ENCODE peak calls at places on chromosomes 7 and 10, in seven cellular contexts. T is upper lobe of right lung, K is BJ, E is WTC11, S is cardiac fibroblast, J is WERI-Rb-1, A is GM23338. W is an unnamed sample.

GRCh38 chr10:109386921-109387320 is 536.4 kb downstream of the XPNPEP1 start:
- DNase-seq in T (no peak), K (no peak), E (no peak), S (no peak), J (no peak), A (no peak), W (no peak)

GRCh38 chr7:157250605-157251228 is 86.1 kb upstream of the DNAJB6 start:
- DNase-seq in T (no peak), K (no peak), E (peak), S (peak), J (peak), A (peak), W (peak)

GRCh38 chr7:110130669-110131068 is 960.3 kb upstream of the LRRN3 start:
- DNase-seq in T (no peak), K (no peak), E (no peak), S (peak), J (no peak), A (no peak), W (no peak)

GRCh38 chr7:117839507-117839906 is 33.7 kb downstream of the CTTNBP2 start:
- DNase-seq in T (no peak), K (no peak), E (no peak), S (no peak), J (no peak), A (no peak), W (no peak)

GRCh38 chr10:44065788-44066075 is 319.2 kb downstream of the CXCL12 start:
- DNase-seq in T (no peak), K (no peak), E (no peak), S (no peak), J (no peak), A (no peak), W (no peak)

GRCh38 chr10:87705339-87705738 is 45.7 kb downstream of the PAPSS2 start:
- DNase-seq in T (no peak), K (peak), E (no peak), S (peak), J (no peak), A (no peak), W (peak)

GRCh38 chr10:77160679-77161078 is 476.9 kb downstream of the KCNMA1 start:
- DNase-seq in T (no peak), K (peak), E (no peak), S (peak), J (no peak), A (no peak), W (peak)

GRCh38 chr10:61705022-61705675 is 42.4 kb downstream of the CABCOCO1 start:
- DNase-seq in T (no peak), K (no peak), E (no peak), S (no peak), J (no peak), A (no peak), W (no peak)

GRCh38 chr10:50605280-50606270 is 18.2 kb downstream of the SGMS1 start:
- DNase-seq in T (no peak), K (peak), E (no peak), S (peak), J (no peak), A (no peak), W (peak)

GRCh38 chr7:100681491-100682227 is 8.1 kb downstream of the GNB2 start:
- DNase-seq in T (no peak), K (no peak), E (no peak), S (no peak), J (no peak), A (no peak), W (no peak)

GRCh38 chr7:123494193-123494796 is 40.1 kb downstream of the IQUB start:
- DNase-seq in T (no peak), K (no peak), E (no peak), S (peak), J (no peak), A (peak), W (peak)

GRCh38 chr10:49318751-49319150 is 19.8 kb downstream of the C10orf71 start:
- DNase-seq in T (no peak), K (no peak), E (no peak), S (no peak), J (no peak), A (no peak), W (no peak)

GRCh38 chr7:156998988-156999610 is 11.4 kb downstream of the MNX1 start:
- DNase-seq in T (no peak), K (no peak), E (no peak), S (no peak), J (peak), A (peak), W (no peak)

DNA sequence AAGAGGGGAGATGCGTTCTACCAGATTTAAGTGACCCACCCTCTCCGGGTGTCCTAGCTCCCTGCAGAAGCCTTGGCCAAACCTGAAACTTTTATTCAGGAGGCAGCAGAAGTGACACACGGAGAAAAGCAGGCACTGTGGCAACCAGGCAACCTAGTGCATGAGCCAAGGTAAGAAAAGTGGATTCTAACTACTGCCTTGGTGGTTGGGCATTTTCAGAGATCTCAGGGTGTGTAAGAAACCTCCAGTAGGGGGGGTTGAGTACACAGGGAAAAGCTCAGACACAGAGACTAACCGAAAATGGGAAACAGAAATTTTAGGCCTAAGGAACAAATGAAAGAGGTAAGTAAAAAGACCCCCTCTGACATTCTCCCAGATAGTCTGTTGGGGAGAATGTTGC is 645.7 kb downstream of the ANKRD7 start:
- DNase-seq in T (no peak), K (no peak), E (no peak), S (no peak), J (peak), A (peak), W (peak)
- TF ChIP-seq CTCF in T (peak), K (no peak), E (peak), S (peak), J (peak), A (peak), W (peak)

GRCh38 chr7:49320083-49320482 is 395.7 kb downstream of the CDC14C start:
- DNase-seq in T (no peak), K (no peak), E (no peak), S (no peak), J (no peak), A (no peak), W (no peak)

GRCh38 chr7:49322476-49322875 is 398.1 kb downstream of the CDC14C start:
- DNase-seq in T (no peak), K (no peak), E (no peak), S (no peak), J (no peak), A (no peak), W (no peak)

GRCh38 chr7:49327155-49327554 is 402.8 kb downstream of the CDC14C start:
- DNase-seq in T (no peak), K (no peak), E (no peak), S (no peak), J (no peak), A (peak), W (no peak)

DNA sequence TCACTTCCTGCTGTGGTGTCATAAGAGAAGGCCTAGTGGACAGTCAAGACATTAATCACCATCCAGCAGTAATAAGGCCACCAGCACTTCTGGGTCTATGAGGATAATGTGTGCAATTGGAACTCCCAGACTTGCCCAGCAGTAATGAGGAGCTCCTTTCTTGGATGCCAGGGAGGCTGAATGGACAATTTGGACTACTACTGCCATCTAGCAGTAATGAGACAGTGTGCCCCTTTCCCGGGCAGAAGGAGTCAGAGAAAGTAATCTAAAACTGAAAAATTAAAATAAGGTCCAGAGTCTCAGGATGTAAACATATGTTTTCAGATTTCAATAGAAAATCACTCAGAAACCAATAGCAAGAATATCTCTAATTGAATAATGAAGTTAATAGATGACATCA is 400.4 kb downstream of the CDC14C start:
- DNase-seq in T (no peak), K (no peak), E (no peak), S (no peak), J (peak), A (peak), W (peak)
- TF ChIP-seq CTCF in T (no peak), K (no peak), E (no peak), S (no peak), J (peak), A (peak), W (peak)

DNA sequence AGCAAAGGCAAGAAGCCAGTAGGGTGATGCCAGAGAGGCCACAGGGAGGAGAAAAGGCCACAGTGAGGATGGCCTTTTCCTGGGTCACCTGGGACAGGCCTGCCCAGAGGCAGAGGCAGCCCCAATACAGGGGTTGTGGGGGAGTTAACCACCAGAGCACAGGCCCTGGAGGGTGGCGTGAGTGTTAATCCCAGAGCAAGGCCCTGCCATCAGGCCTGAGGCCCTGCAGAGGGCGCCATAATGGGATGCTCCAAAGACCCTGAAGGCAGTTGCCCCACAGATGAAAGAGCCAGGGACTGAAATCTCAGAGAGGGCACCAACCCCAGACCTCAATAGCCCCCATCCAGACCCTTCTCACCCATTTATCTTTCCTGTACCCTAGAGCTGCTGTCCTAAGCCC is 23.9 kb downstream of the SLC13A4 start:
- DNase-seq in T (no peak), K (no peak), E (peak), S (no peak), J (no peak), A (peak), W (no peak)
- TF ChIP-seq CTCF in T (no peak), K (peak), E (peak), S (peak), J (peak), A (peak), W (peak)

GRCh38 chr7:95190515-95190914 is 133.8 kb downstream of the PON1 start:
- DNase-seq in T (no peak), K (no peak), E (peak), S (peak), J (no peak), A (peak), W (no peak)
- TF ChIP-seq CTCF in T (no peak), K (peak), E (no peak), S (peak), J (no peak), A (peak), W (no peak)

DNA sequence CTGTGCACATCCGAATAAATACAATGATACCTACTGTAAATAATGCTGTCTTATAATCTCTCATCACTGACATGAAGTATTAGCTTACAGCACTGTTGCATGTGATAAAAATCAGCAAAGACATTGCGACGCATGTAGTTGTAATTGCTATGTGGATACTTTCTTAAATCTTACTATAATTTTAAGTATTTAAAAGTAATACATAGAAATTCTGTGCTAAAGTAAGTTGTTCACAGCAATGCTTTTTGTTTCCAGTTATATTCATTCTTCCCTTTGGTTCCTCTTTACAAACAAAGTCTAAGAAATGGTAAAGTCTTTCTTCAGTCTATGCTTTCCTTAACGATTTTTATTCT is 113.7 kb upstream of the DGKB start:
- DNase-seq in T (no peak), K (no peak), E (no peak), S (no peak), J (no peak), A (no peak), W (no peak)
- TF ChIP-seq CTCF in T (no peak), K (no peak), E (no peak), S (no peak), J (no peak), A (no peak), W (no peak)

DNA sequence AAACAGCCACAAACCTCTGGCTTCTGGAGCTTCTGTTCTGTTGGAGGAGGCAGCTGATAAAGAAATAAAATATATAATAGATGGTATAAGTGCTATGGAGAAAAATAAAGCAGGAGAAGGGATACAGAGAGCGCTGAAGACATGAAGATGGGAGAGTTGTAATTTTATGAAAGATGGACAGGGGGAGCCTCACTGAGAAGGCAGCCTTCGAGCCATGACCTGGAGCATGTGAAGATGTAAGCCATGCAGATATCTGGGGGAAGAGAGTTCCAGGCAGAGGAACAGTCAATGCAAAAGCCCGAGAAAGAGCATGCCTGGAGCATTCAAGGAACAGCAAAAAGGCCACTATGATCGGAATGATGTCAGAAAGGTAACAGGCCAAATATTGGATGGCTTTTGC is 187.5 kb downstream of the KIAA1217 start:
- DNase-seq in T (no peak), K (no peak), E (no peak), S (peak), J (no peak), A (peak), W (peak)
- TF ChIP-seq CTCF in T (no peak), K (peak), E (no peak), S (peak), J (no peak), A (peak), W (no peak)

GRCh38 chr10:114876602-114877300 is 55.2 kb downstream of the FHIP2A start:
- DNase-seq in T (peak), K (no peak), E (peak), S (peak), J (peak), A (peak), W (peak)

GRCh38 chr10:114877301-114877644 is 55.7 kb downstream of the FHIP2A start:
- DNase-seq in T (no peak), K (no peak), E (no peak), S (no peak), J (no peak), A (no peak), W (no peak)

GRCh38 chr10:114876169-114876568 is 54.6 kb downstream of the FHIP2A start:
- DNase-seq in T (no peak), K (no peak), E (no peak), S (peak), J (no peak), A (peak), W (peak)

GRCh38 chr10:114872519-114873087 is 51.0 kb downstream of the FHIP2A start:
- DNase-seq in T (no peak), K (no peak), E (no peak), S (no peak), J (no peak), A (no peak), W (no peak)

DNA sequence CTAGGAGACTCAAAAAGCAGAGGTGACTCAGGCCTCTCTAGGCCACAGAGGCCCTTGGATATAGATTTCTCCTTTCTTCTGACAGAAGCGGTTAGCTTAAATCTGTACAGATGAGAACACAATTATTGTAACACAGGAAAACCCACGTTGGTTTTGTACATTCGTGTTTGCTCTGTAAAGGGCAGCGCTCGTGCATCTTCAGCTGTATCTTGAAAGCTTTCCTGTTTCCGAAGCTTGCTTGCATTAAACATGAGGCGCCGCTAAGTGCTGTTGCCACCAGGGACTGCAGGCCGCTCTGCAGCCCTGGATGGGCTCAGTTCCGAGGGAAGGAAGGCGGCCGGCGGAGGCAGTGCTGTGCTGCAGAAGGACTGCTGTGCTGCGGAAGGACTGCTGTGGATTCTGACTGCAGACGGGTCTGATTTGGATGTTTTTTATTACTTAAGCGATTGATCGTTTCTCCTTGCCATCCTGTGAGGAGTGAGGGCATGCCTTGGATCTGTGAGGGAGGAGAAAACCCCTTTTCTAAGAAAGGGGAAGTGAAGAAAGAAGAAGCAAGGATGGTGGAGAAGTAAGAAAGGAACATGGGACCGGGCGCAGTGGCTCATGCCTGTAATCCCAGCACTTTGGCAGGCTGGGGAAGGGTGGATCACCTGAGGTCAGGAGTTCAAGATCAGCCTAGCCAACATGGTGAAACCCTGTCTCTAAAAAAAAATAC is 53.4 kb downstream of the FHIP2A start:
- DNase-seq in T (no peak), K (no peak), E (peak), S (no peak), J (peak), A (peak), W (no peak)
- TF ChIP-seq CTCF in T (no peak), K (no peak), E (no peak), S (no peak), J (no peak), A (peak), W (no peak)